ENCODE peak calls at places on chromosomes 5 and 9, in nine cellular contexts. A is uterus; X is H1; K is A549; O is neural progenitor cell; F is tibial artery; P is stomach; E is IMR-90; U is CD8-positive, alpha-beta T cell. H is an unnamed sample. For H3K4me1, the result is how much of the 10 kb centered on the place peaks cover.

GRCh38 chr5:72507360-72508238 is at the start of gene ZNF366:
- DNase-seq in A (no peak), X (no peak), K (no peak), O (peak), F (no peak), P (no peak), E (peak), U (no peak), H (no peak)

GRCh38 chr9:5851445-5851844 is 18.5 kb upstream of the ERMP1 start:
- DNase-seq in A (no peak), X (no peak), K (no peak), O (no peak), F (no peak), P (no peak), E (peak), U (peak), H (peak)

GRCh38 chr5:15850939-15851341 is 328.7 kb downstream of the MARCHF11 start:
- DNase-seq in A (no peak), X (no peak), K (no peak), O (no peak), F (no peak), P (no peak), E (no peak), U (no peak), H (no peak)

GRCh38 chr9:89529243-89530030 is 31.5 kb upstream of the SEMA4D start:
- DNase-seq in A (no peak), X (no peak), K (no peak), O (no peak), F (no peak), P (no peak), E (no peak), U (no peak), H (no peak)

GRCh38 chr9:89842267-89842768 is 237.5 kb downstream of the GADD45G start:
- DNase-seq in A (no peak), X (no peak), K (no peak), O (no peak), F (no peak), P (peak), E (no peak), U (no peak), H (peak)

GRCh38 chr5:149358294-149358651 is 427 bp downstream of the PCYOX1L start:
- DNase-seq in A (peak), X (no peak), K (no peak), O (no peak), F (peak), P (peak), E (no peak), U (peak), H (peak)

GRCh38 chr9:124840300-124840833 is 12.9 kb upstream of the WDR38 start:
- DNase-seq in A (no peak), X (no peak), K (peak), O (no peak), F (no peak), P (no peak), E (no peak), U (no peak), H (no peak)

GRCh38 chr9:75960561-75960960 is 70.1 kb downstream of the PCSK5 start:
- DNase-seq in A (no peak), X (no peak), K (no peak), O (no peak), F (no peak), P (no peak), E (no peak), U (no peak), H (no peak)

GRCh38 chr9:5553211-5553610 is 42.9 kb downstream of the PDCD1LG2 start:
- DNase-seq in A (no peak), X (no peak), K (no peak), O (no peak), F (no peak), P (no peak), E (peak), U (no peak), H (no peak)

GRCh38 chr5:7518947-7519560 is 123.1 kb downstream of the ADCY2 start:
- DNase-seq in A (no peak), X (peak), K (peak), O (peak), F (no peak), P (no peak), E (no peak), U (no peak), H (no peak)

DNA sequence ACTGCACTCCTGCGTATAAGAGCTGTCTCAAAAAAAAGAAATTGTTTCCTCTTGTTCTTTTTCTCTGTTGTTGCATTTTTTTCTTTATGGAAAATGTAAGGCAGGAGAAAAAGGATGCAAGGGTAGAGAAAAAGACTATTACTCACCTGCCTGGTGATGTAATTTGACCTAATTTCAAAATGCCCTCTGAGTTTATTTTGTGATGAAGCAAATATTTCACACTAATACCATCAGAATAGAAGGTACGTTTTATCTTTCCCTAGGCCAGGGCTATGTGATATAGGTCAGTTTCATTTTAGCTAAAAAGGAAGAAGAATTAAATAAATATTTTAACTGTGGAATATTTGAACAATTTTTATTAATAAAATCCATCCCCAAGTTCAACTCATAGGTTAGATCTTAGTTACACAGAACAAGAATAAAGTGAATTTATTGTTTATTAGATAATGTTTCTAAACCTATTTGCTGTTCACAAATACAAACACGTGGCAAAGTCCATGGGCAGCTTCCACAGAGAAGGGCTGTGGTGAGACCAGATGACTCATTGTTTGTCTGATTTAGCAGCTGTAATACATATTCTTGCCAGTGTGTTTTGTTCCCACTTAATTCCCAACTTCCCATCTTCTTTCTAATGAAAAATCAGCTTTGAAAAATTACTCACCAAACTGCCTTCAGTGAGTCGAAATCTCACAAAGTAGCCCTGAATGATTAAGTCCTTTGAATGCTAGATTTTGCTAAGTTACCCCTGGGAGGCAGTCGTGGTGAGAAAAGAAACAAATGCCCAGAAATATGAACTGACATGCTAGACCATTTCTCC is 52.8 kb upstream of the CCDC112 start:
- DNase-seq in A (no peak), X (no peak), K (peak), O (no peak), F (no peak), P (peak), E (peak), U (no peak), H (no peak)
- TF ChIP-seq CTCF in A (no peak), X (no peak), K (no peak), O (no peak), F (no peak), P (no peak), E (no peak), U (no peak), H (no peak)

GRCh38 chr9:27393054-27393846 is 96.3 kb upstream of the EQTN start:
- DNase-seq in A (no peak), X (no peak), K (no peak), O (no peak), F (no peak), P (no peak), E (no peak), U (no peak), H (no peak)

GRCh38 chr9:27394154-27394825 is 97.3 kb upstream of the EQTN start:
- DNase-seq in A (no peak), X (no peak), K (no peak), O (peak), F (no peak), P (no peak), E (no peak), U (no peak), H (no peak)

GRCh38 chr9:27391495-27391894 is 94.5 kb upstream of the EQTN start:
- DNase-seq in A (no peak), X (no peak), K (no peak), O (no peak), F (no peak), P (no peak), E (no peak), U (no peak), H (no peak)

GRCh38 chr9:27394826-27395201 is 97.9 kb upstream of the EQTN start:
- DNase-seq in A (no peak), X (no peak), K (no peak), O (peak), F (no peak), P (no peak), E (no peak), U (no peak), H (no peak)

DNA sequence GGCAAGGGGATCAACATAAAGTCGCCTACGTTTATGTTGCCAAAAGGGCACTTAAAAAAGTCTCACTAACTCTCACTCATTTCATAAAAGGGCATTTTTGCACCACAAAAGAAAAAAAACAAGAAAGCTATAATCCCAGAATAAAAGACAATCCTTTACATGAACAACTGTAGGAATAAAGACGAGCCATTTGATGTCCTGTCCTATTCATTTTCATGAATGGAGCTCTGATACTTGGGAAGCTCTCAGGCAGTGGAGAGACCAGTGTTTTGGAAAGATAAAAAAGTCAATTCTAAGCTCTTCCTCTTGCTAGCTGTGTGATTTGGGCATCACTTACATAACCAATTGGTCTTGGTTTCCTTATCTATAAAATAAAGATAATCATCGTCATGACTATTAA is 95.5 kb upstream of the EQTN start:
- DNase-seq in A (no peak), X (no peak), K (no peak), O (no peak), F (no peak), P (no peak), E (no peak), U (no peak), H (no peak)
- H3K4me1 ChIP-seq in A (under half), X (under half), K (under half), O (under half), F (under half), P (under half), E (under half), U (under half), H (under half)

GRCh38 chr9:35112257-35113020 is 3.2 kb downstream of the ATOSB start:
- DNase-seq in A (no peak), X (no peak), K (no peak), O (no peak), F (peak), P (no peak), E (peak), U (no peak), H (no peak)
- H3K4me3 ChIP-seq in A (no peak), X (no peak), K (peak), O (peak), F (no peak), P (peak), E (no peak), U (no peak), H (no peak)

DNA sequence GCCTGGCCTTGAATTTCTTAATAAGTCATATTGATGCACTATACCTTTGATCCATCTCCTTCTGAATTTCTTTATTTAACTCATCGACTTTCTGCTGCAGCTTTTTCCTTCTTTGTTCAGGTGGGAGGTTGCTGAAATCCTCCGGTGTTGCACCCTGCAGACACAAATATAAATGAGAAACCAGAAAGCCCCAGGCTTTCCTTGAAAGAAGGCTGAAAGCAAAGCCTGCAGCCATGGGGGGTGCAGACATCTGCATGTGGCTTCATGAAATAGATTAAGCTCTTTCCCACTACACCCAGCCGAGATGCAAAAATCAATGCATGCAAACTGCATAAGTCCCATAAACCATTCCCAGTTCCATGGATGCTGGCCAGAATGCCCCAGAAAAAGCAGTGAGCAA is 73.6 kb downstream of the USP20 start:
- DNase-seq in A (no peak), X (no peak), K (no peak), O (no peak), F (no peak), P (no peak), E (no peak), U (no peak), H (no peak)
- TF ChIP-seq CTCF in A (no peak), X (no peak), K (no peak), O (no peak), F (no peak), P (no peak), E (no peak), U (no peak), H (no peak)

GRCh38 chr5:78295035-78295961 is 800 bp upstream of the AP3B1 start:
- DNase-seq in A (peak), X (no peak), K (peak), O (peak), F (peak), P (peak), E (no peak), U (peak), H (peak)

GRCh38 chr5:78294250-78295034 is at the start of gene AP3B1:
- DNase-seq in A (peak), X (peak), K (peak), O (peak), F (peak), P (peak), E (peak), U (peak), H (peak)

GRCh38 chr5:78288246-78288645 is 6.3 kb downstream of the AP3B1 start:
- DNase-seq in A (no peak), X (no peak), K (no peak), O (no peak), F (no peak), P (no peak), E (peak), U (no peak), H (no peak)

GRCh38 chr5:78293856-78294249 is 645 bp downstream of the AP3B1 start:
- DNase-seq in A (no peak), X (no peak), K (no peak), O (peak), F (no peak), P (no peak), E (no peak), U (no peak), H (no peak)

DNA sequence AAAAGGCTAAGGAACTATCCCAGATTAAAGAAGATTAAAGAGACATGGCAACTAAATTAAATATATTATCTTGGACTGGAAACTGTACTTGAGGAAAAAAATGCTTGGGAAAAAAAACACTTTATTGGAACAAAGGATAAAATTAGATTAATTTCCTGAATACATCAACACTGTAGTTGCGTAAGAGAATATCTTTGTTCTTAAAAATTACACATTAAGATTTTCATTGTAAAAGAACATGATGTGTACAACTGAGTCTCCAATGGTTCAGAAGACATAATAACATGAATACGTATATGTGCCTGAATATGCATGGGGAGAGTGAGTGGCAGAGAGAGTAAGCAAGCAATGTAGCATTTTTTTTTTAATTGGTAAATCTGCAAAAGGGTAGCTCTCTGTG is 2.8 kb downstream of the AP3B1 start:
- DNase-seq in A (no peak), X (no peak), K (no peak), O (no peak), F (no peak), P (no peak), E (no peak), U (no peak), H (no peak)
- H3K4me1 ChIP-seq in A (under half), X (under half), K (under half), O (under half), F (under half), P (under half), E (under half), U (under half), H (under half)

GRCh38 chr9:127767909-127768331 is 10.5 kb downstream of the SH2D3C start:
- DNase-seq in A (no peak), X (no peak), K (no peak), O (no peak), F (no peak), P (no peak), E (peak), U (no peak), H (no peak)
- H3K4me3 ChIP-seq in A (no peak), X (no peak), K (no peak), O (no peak), F (no peak), P (no peak), E (no peak), U (peak), H (no peak)

GRCh38 chr5:113311301-113311700 is 123.5 kb downstream of the TSSK1B start:
- DNase-seq in A (no peak), X (no peak), K (no peak), O (no peak), F (no peak), P (no peak), E (no peak), U (no peak), H (no peak)
- TF ChIP-seq CTCF in A (no peak), X (no peak), K (no peak), O (no peak), F (no peak), P (no peak), E (no peak), U (no peak), H (no peak)

GRCh38 chr9:77951369-77951768 is 80.2 kb downstream of the GNAQ start:
- DNase-seq in A (no peak), X (no peak), K (no peak), O (no peak), F (no peak), P (no peak), E (no peak), U (no peak), H (no peak)

GRCh38 chr9:77944556-77945261 is 86.9 kb downstream of the GNAQ start:
- DNase-seq in A (no peak), X (no peak), K (peak), O (peak), F (no peak), P (no peak), E (no peak), U (no peak), H (peak)

GRCh38 chr9:77945798-77946197 is 85.8 kb downstream of the GNAQ start:
- DNase-seq in A (no peak), X (no peak), K (no peak), O (no peak), F (no peak), P (no peak), E (peak), U (no peak), H (no peak)

GRCh38 chr9:77943053-77943452 is 88.6 kb downstream of the GNAQ start:
- DNase-seq in A (no peak), X (no peak), K (no peak), O (no peak), F (no peak), P (no peak), E (no peak), U (no peak), H (no peak)

DNA sequence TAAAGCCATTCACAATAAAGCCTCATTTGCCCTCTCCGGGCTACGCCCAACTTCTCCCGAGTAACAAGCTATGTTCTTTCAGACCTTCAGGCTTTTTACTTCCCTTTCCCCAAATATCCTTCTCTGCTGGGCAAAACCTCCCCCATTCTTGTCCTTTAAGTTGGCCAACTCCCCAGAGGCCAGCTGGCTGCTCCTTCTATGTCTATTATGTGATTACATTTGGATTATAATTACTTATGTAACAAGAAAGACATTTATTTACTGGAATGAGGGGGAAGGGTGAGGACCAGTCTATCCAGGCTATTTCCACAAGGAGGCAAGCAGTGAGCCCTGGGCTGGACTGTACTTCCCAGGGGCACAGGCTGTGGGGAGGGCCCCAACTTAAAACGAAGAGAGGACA is 84.6 kb downstream of the GNAQ start:
- DNase-seq in A (no peak), X (no peak), K (no peak), O (no peak), F (no peak), P (peak), E (no peak), U (no peak), H (peak)
- H3K4me1 ChIP-seq in A (under half), X (under half), K (under half), O (under half), F (half or more), P (half or more), E (under half), U (under half), H (under half)

H was measured in mucosa of descending colon.